ENCODE peak calls at places on chromosomes 11 and 22, in eight cellular contexts. One of them, this sample, is unnamed.

GRCh38 chr11:47111318-47111804 is 65.3 kb downstream of the ARFGAP2 start:
- DNase-seq in COR-L47: no peak
- DNase-seq in AG08395: no peak
- DNase-seq in GOT3: no peak
- DNase-seq in NCI-H2029 treated with DMSO at 0.1 percent for 48 hours: peak
- DNase-seq in NAMALWA: no peak
- DNase-seq in AG04449: no peak
- DNase-seq in neural crest cell: no peak
- DNase-seq in this sample: no peak

GRCh38 chr11:13962562-13963168 is at the start of gene SPON1:
- DNase-seq in COR-L47: peak
- DNase-seq in AG08395: peak
- DNase-seq in GOT3: no peak
- DNase-seq in NCI-H2029 treated with DMSO at 0.1 percent for 48 hours: no peak
- DNase-seq in NAMALWA: no peak
- DNase-seq in AG04449: no peak
- DNase-seq in neural crest cell: peak
- DNase-seq in this sample: peak

GRCh38 chr11:75200531-75200930 is 40.0 kb upstream of the TPBGL start:
- DNase-seq in COR-L47: no peak
- DNase-seq in AG08395: no peak
- DNase-seq in GOT3: no peak
- DNase-seq in NCI-H2029 treated with DMSO at 0.1 percent for 48 hours: no peak
- DNase-seq in NAMALWA: no peak
- DNase-seq in AG04449: no peak
- DNase-seq in neural crest cell: no peak
- DNase-seq in this sample: peak

GRCh38 chr11:119676461-119677020 is 52.5 kb downstream of the NECTIN1 start:
- DNase-seq in COR-L47: no peak
- DNase-seq in AG08395: peak
- DNase-seq in GOT3: no peak
- DNase-seq in NCI-H2029 treated with DMSO at 0.1 percent for 48 hours: no peak
- DNase-seq in NAMALWA: no peak
- DNase-seq in AG04449: no peak
- DNase-seq in neural crest cell: no peak
- DNase-seq in this sample: no peak

GRCh38 chr11:116109228-116109627 is 605.0 kb upstream of the CADM1 start:
- DNase-seq in COR-L47: no peak
- DNase-seq in AG08395: no peak
- DNase-seq in GOT3: no peak
- DNase-seq in NCI-H2029 treated with DMSO at 0.1 percent for 48 hours: no peak
- DNase-seq in NAMALWA: no peak
- DNase-seq in AG04449: no peak
- DNase-seq in neural crest cell: no peak
- DNase-seq in this sample: peak

GRCh38 chr22:17097062-17097461 is 12.3 kb downstream of the IL17RA start:
- DNase-seq in COR-L47: no peak
- DNase-seq in AG08395: no peak
- DNase-seq in GOT3: no peak
- DNase-seq in NCI-H2029 treated with DMSO at 0.1 percent for 48 hours: no peak
- DNase-seq in NAMALWA: no peak
- DNase-seq in AG04449: no peak
- DNase-seq in neural crest cell: no peak
- DNase-seq in this sample: no peak

GRCh38 chr11:79414644-79415317 is 26.0 kb downstream of the TENM4 start:
- DNase-seq in COR-L47: no peak
- DNase-seq in AG08395: peak
- DNase-seq in GOT3: no peak
- DNase-seq in NCI-H2029 treated with DMSO at 0.1 percent for 48 hours: no peak
- DNase-seq in NAMALWA: no peak
- DNase-seq in AG04449: no peak
- DNase-seq in neural crest cell: no peak
- DNase-seq in this sample: no peak

GRCh38 chr11:111941963-111942362 is 4.8 kb downstream of the DIXDC1 start:
- DNase-seq in COR-L47: no peak
- DNase-seq in AG08395: no peak
- DNase-seq in GOT3: no peak
- DNase-seq in NCI-H2029 treated with DMSO at 0.1 percent for 48 hours: no peak
- DNase-seq in NAMALWA: no peak
- DNase-seq in AG04449: no peak
- DNase-seq in neural crest cell: no peak
- DNase-seq in this sample: no peak

GRCh38 chr22:23098718-23099524 is 28.6 kb downstream of the GNAZ start:
- DNase-seq in COR-L47: no peak
- DNase-seq in AG08395: no peak
- DNase-seq in GOT3: no peak
- DNase-seq in NCI-H2029 treated with DMSO at 0.1 percent for 48 hours: no peak
- DNase-seq in NAMALWA: peak
- DNase-seq in AG04449: no peak
- DNase-seq in neural crest cell: no peak
- DNase-seq in this sample: no peak

GRCh38 chr22:37758698-37759097 is 49.0 kb upstream of the GCAT start:
- DNase-seq in COR-L47: no peak
- DNase-seq in AG08395: no peak
- DNase-seq in GOT3: no peak
- DNase-seq in NCI-H2029 treated with DMSO at 0.1 percent for 48 hours: no peak
- DNase-seq in NAMALWA: no peak
- DNase-seq in AG04449: no peak
- DNase-seq in neural crest cell: no peak
- DNase-seq in this sample: no peak

GRCh38 chr11:24521586-24521985 is 24.7 kb downstream of the LUZP2 start:
- DNase-seq in COR-L47: no peak
- DNase-seq in AG08395: no peak
- DNase-seq in GOT3: no peak
- DNase-seq in NCI-H2029 treated with DMSO at 0.1 percent for 48 hours: no peak
- DNase-seq in NAMALWA: no peak
- DNase-seq in AG04449: no peak
- DNase-seq in neural crest cell: no peak
- DNase-seq in this sample: no peak

GRCh38 chr11:87290304-87290922 is 252.7 kb downstream of the TMEM135 start:
- DNase-seq in COR-L47: peak
- DNase-seq in AG08395: peak
- DNase-seq in GOT3: no peak
- DNase-seq in NCI-H2029 treated with DMSO at 0.1 percent for 48 hours: peak
- DNase-seq in NAMALWA: peak
- DNase-seq in AG04449: peak
- DNase-seq in neural crest cell: no peak
- DNase-seq in this sample: no peak